ENCODE peak calls at places on chromosomes 7 and 10, in six cellular contexts. I is A673, T is stomach, S is adrenal gland, Z is fibroblast of lung, Q is PC-9. U is an unnamed sample.

GRCh38 chr7:867406-868188 is 8.8 kb upstream of the GET4 start:
- DNase-seq in I (no peak), T (peak), S (no peak), Z (peak), Q (no peak), U (peak)

GRCh38 chr10:57482259-57482658 is 785.4 kb downstream of the IPMK start:
- DNase-seq in I (no peak), T (no peak), S (no peak), Z (no peak), Q (no peak), U (no peak)

GRCh38 chr10:33249659-33250058 is 84.8 kb downstream of the NRP1 start:
- DNase-seq in I (no peak), T (no peak), S (no peak), Z (no peak), Q (no peak), U (no peak)

GRCh38 chr7:18580945-18581344 is 85.4 kb downstream of the HDAC9 start:
- DNase-seq in I (peak), T (no peak), S (no peak), Z (no peak), Q (no peak), U (no peak)

GRCh38 chr7:6446977-6447588 is 671 bp downstream of the DAGLB start:
- DNase-seq in I (peak), T (peak), S (peak), Z (peak), Q (peak), U (peak)

GRCh38 chr10:37638569-37638968 is 218.8 kb downstream of the ZNF248 start:
- DNase-seq in I (no peak), T (no peak), S (no peak), Z (no peak), Q (no peak), U (no peak)

GRCh38 chr7:6652446-6653011 is 15.4 kb downstream of the ZNF316 start:
- DNase-seq in I (no peak), T (no peak), S (peak), Z (no peak), Q (no peak), U (no peak)

GRCh38 chr7:64880322-64881297 is 22.5 kb upstream of the ZNF273 start:
- DNase-seq in I (no peak), T (peak), S (no peak), Z (no peak), Q (no peak), U (no peak)

GRCh38 chr10:117900280-117900679 is 146.5 kb downstream of the RAB11FIP2 start:
- DNase-seq in I (no peak), T (no peak), S (no peak), Z (no peak), Q (no peak), U (no peak)

GRCh38 chr10:71795248-71795647 is 21.9 kb upstream of the VSIR start:
- DNase-seq in I (no peak), T (no peak), S (no peak), Z (peak), Q (no peak), U (no peak)

GRCh38 chr10:94285271-94285670 is 77.5 kb downstream of the NOC3L start:
- DNase-seq in I (no peak), T (no peak), S (no peak), Z (no peak), Q (no peak), U (no peak)

GRCh38 chr10:66943590-66943989 is 17.8 kb downstream of the LRRTM3 start:
- DNase-seq in I (no peak), T (no peak), S (no peak), Z (no peak), Q (no peak), U (no peak)

GRCh38 chr7:149027560-149028345 is 552 bp downstream of the PDIA4 start:
- DNase-seq in I (peak), T (no peak), S (no peak), Z (peak), Q (no peak), U (no peak)

GRCh38 chr10:46516660-46517416 is 39.6 kb downstream of the GPRIN2 start:
- DNase-seq in I (peak), T (peak), S (peak), Z (peak), Q (peak), U (no peak)

GRCh38 chr10:67607472-67607871 is 88.5 kb downstream of the CTNNA3 start:
- DNase-seq in I (no peak), T (no peak), S (no peak), Z (no peak), Q (no peak), U (no peak)

GRCh38 chr7:156816943-156817572 is 75.9 kb downstream of the LMBR1 start:
- DNase-seq in I (peak), T (no peak), S (no peak), Z (peak), Q (no peak), U (no peak)

GRCh38 chr7:112383671-112384417 is 66.4 kb upstream of the IFRD1 start:
- DNase-seq in I (peak), T (no peak), S (no peak), Z (peak), Q (no peak), U (no peak)

GRCh38 chr10:123536176-123536845 is 129.8 kb upstream of the GPR26 start:
- DNase-seq in I (no peak), T (no peak), S (no peak), Z (no peak), Q (no peak), U (no peak)

GRCh38 chr10:90885176-90885575 is 13.4 kb downstream of the RPP30 start:
- DNase-seq in I (no peak), T (no peak), S (no peak), Z (peak), Q (no peak), U (no peak)

GRCh38 chr10:125013529-125013872 is 71.6 kb downstream of the ZRANB1 start:
- DNase-seq in I (no peak), T (no peak), S (no peak), Z (no peak), Q (no peak), U (no peak)

GRCh38 chr10:49300140-49300974 is 1.4 kb downstream of the C10orf71 start:
- DNase-seq in I (no peak), T (no peak), S (no peak), Z (peak), Q (no peak), U (peak)

GRCh38 chr10:28214185-28214584 is 88.7 kb downstream of the MPP7 start:
- DNase-seq in I (no peak), T (no peak), S (no peak), Z (no peak), Q (no peak), U (no peak)

GRCh38 chr10:115355162-115355760 is 262.1 kb downstream of the ATRNL1 start:
- DNase-seq in I (peak), T (no peak), S (peak), Z (peak), Q (no peak), U (no peak)

GRCh38 chr7:41984888-41985287 is 252.1 kb downstream of the GLI3 start:
- DNase-seq in I (no peak), T (no peak), S (no peak), Z (peak), Q (no peak), U (no peak)

GRCh38 chr10:49278497-49278902 is 20.5 kb upstream of the C10orf71 start:
- DNase-seq in I (no peak), T (no peak), S (no peak), Z (no peak), Q (no peak), U (no peak)

GRCh38 chr10:45135836-45136235 is 135.1 kb downstream of the ZNF22 start:
- DNase-seq in I (peak), T (no peak), S (no peak), Z (no peak), Q (no peak), U (no peak)

GRCh38 chr7:94393251-94393758 is 1.4 kb upstream of the COL1A2 start:
- DNase-seq in I (peak), T (no peak), S (no peak), Z (peak), Q (no peak), U (peak)

GRCh38 chr10:127977368-127978009 is 70.6 kb downstream of the PTPRE start:
- DNase-seq in I (no peak), T (peak), S (peak), Z (peak), Q (peak), U (peak)

GRCh38 chr10:110944997-110945396 is 25.6 kb downstream of the SHOC2 start:
- DNase-seq in I (peak), T (no peak), S (no peak), Z (peak), Q (no peak), U (no peak)

GRCh38 chr10:47038881-47039557 is 127.8 kb downstream of the PTPN20 start:
- DNase-seq in I (no peak), T (no peak), S (no peak), Z (no peak), Q (no peak), U (no peak)

GRCh38 chr10:78000956-78001472 is 28.3 kb downstream of the POLR3A start:
- DNase-seq in I (no peak), T (no peak), S (no peak), Z (no peak), Q (no peak), U (no peak)

GRCh38 chr7:13009517-13009916 is 322.1 kb downstream of the ARL4A start:
- DNase-seq in I (no peak), T (no peak), S (no peak), Z (no peak), Q (no peak), U (no peak)

GRCh38 chr10:17029581-17030271 is 99.9 kb downstream of the CUBN start:
- DNase-seq in I (peak), T (peak), S (peak), Z (peak), Q (no peak), U (peak)

GRCh38 chr7:45702751-45703150 is 128.6 kb downstream of the ADCY1 start:
- DNase-seq in I (no peak), T (peak), S (no peak), Z (no peak), Q (no peak), U (no peak)

GRCh38 chr7:17709127-17709526 is 231.2 kb downstream of the SNX13 start:
- DNase-seq in I (no peak), T (no peak), S (no peak), Z (no peak), Q (no peak), U (no peak)

GRCh38 chr7:157518514-157519175 is 181.8 kb downstream of the DNAJB6 start:
- DNase-seq in I (no peak), T (no peak), S (no peak), Z (no peak), Q (no peak), U (no peak)

GRCh38 chr10:6204063-6204340 is 1.3 kb downstream of the PFKFB3 start:
- DNase-seq in I (no peak), T (peak), S (no peak), Z (no peak), Q (no peak), U (peak)
- H3K27ac ChIP-seq in I (peak), T (peak), S (no peak), Z (peak), Q (peak), U (no peak)

DNA sequence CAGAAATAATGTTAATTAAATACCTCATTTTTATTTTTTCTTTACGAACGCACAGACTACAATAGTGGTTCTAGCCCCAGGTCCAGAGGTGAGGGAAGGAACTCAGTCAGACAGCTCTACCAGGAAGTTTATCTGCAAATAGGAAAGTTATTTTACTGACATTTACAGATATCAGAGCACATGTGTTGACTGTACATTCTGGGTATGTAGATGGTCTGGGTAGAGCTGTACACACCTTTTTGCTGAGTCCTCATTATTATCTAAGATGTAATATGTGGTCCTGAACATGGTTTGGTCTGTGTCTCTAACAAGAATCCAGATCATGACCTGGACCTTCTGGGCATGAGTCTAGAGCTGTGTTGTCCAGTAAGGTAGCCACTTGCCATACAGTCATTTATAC is 74.6 kb upstream of the KIF5B start:
- DNase-seq in I (no peak), T (no peak), S (no peak), Z (no peak), Q (no peak), U (no peak)
- H3K27ac ChIP-seq in I (no peak), T (no peak), S (no peak), Z (no peak), Q (no peak), U (peak)

GRCh38 chr10:122140941-122141623 is 130.0 kb upstream of the BTBD16 start:
- DNase-seq in I (no peak), T (peak), S (peak), Z (peak), Q (peak), U (peak)
- H3K27ac ChIP-seq in I (no peak), T (peak), S (no peak), Z (peak), Q (peak), U (peak)

GRCh38 chr10:114265392-114266053 is 26.5 kb downstream of the VWA2 start:
- DNase-seq in I (no peak), T (no peak), S (peak), Z (peak), Q (no peak), U (peak)
- H3K27ac ChIP-seq in I (no peak), T (peak), S (no peak), Z (no peak), Q (no peak), U (peak)

GRCh38 chr10:11168423-11169100 is 150.9 kb downstream of the CELF2 start:
- DNase-seq in I (no peak), T (no peak), S (no peak), Z (no peak), Q (no peak), U (no peak)
- H3K27ac ChIP-seq in I (no peak), T (peak), S (no peak), Z (no peak), Q (no peak), U (peak)

GRCh38 chr10:35421553-35422178 is 85.4 kb downstream of the CCNY start:
- DNase-seq in I (no peak), T (no peak), S (peak), Z (peak), Q (peak), U (no peak)
- H3K27ac ChIP-seq in I (peak), T (peak), S (no peak), Z (peak), Q (peak), U (peak)